ENCODE peak calls at places on chromosomes 13 and 19, in six cellular contexts. H, I, W, P, V and Q are unnamed samples.

GRCh38 chr19:10653732-10654609 is at the start of gene ILF3:
- DNase-seq in H (peak), I (peak), W (peak), P (peak), V (peak), Q (peak)

GRCh38 chr19:6997679-6998445 is 23.4 kb downstream of the MBD3L2B start:
- DNase-seq in H (no peak), I (no peak), W (no peak), P (no peak), V (no peak), Q (no peak)

GRCh38 chr13:98959299-98959698 is 18.6 kb downstream of the DOCK9 start:
- DNase-seq in H (no peak), I (no peak), W (no peak), P (no peak), V (no peak), Q (no peak)

GRCh38 chr13:30394798-30395191 is 27.5 kb upstream of the UBE2L5 start:
- DNase-seq in H (no peak), I (no peak), W (no peak), P (no peak), V (no peak), Q (no peak)

GRCh38 chr13:50130686-50131051 is 115.4 kb downstream of the KCNRG start:
- DNase-seq in H (no peak), I (peak), W (no peak), P (peak), V (no peak), Q (peak)

GRCh38 chr19:29841209-29841558 is 29.4 kb downstream of the CCNE1 start:
- DNase-seq in H (no peak), I (no peak), W (no peak), P (no peak), V (no peak), Q (no peak)

GRCh38 chr19:15255359-15255990 is 23.2 kb upstream of the EPHX3 start:
- DNase-seq in H (no peak), I (no peak), W (no peak), P (no peak), V (no peak), Q (no peak)

GRCh38 chr19:6868341-6868740 is 19.0 kb upstream of the ADGRE1 start:
- DNase-seq in H (no peak), I (no peak), W (no peak), P (no peak), V (no peak), Q (peak)

GRCh38 chr13:60114499-60115028 is 49.2 kb downstream of the DIAPH3 start:
- DNase-seq in H (no peak), I (no peak), W (no peak), P (no peak), V (no peak), Q (no peak)

GRCh38 chr13:27038323-27038722 is 133.3 kb downstream of the USP12 start:
- DNase-seq in H (no peak), I (no peak), W (no peak), P (no peak), V (no peak), Q (no peak)